ENCODE peak calls at places on chromosomes 11 and 22, in seven cellular contexts. I, R, Q, V, M, X and Y are unnamed samples.

GRCh38 chr11:35210886-35211546 is 72.0 kb downstream of the CD44 start:
- DNase-seq in Q (no peak), I (no peak), V (no peak), M (no peak), R (no peak), X (no peak), Y (no peak)

GRCh38 chr22:30335236-30335635 is 8.5 kb upstream of the TBC1D10A start:
- DNase-seq in M (no peak), X (no peak), R (no peak), I (no peak), Q (no peak), V (no peak), Y (no peak)

GRCh38 chr11:14054708-14055107 is 92.2 kb downstream of the SPON1 start:
- DNase-seq in I (peak; percentile 32), V (no peak), Q (no peak), M (no peak), X (no peak), R (no peak), Y (no peak)

GRCh38 chr11:111819161-111820058 is 52.0 kb downstream of the ALG9 start:
- DNase-seq in Q (no peak), M (peak; percentile 34), I (peak; percentile 13), R (peak; percentile 65), X (no peak), V (peak; percentile 32), Y (peak; percentile 72)

GRCh38 chr11:132886335-132886734 is 646.0 kb downstream of the OPCML start:
- DNase-seq in Q (no peak), I (peak; percentile 57), M (no peak), R (peak; percentile 76), V (no peak), X (no peak), Y (no peak)

GRCh38 chr11:110373061-110373702 is 56.6 kb upstream of the FDX1 start:
- DNase-seq in R (no peak), I (no peak), Q (no peak), M (no peak), V (no peak), X (no peak), Y (no peak)

GRCh38 chr11:115911656-115912055 is 407.4 kb upstream of the CADM1 start:
- DNase-seq in M (no peak), I (no peak), Q (no peak), V (no peak), X (no peak), R (no peak), Y (no peak)

GRCh38 chr11:125679397-125679796 is 1.2 kb downstream of the ACRV1 start:
- DNase-seq in R (no peak), Q (no peak), X (no peak), M (no peak), I (no peak), V (no peak), Y (no peak)

GRCh38 chr11:119460582-119460981 is 37.6 kb upstream of the THY1 start:
- DNase-seq in R (peak; percentile 59), X (no peak), V (no peak), Q (peak; percentile 76), I (peak; percentile 63), M (no peak), Y (peak; percentile 88)

GRCh38 chr11:44851496-44851895 is 99.2 kb downstream of the TP53I11 start:
- DNase-seq in M (no peak), Q (no peak), I (no peak), R (no peak), X (no peak), V (no peak), Y (no peak)

GRCh38 chr11:40597546-40598113 is 861.8 kb downstream of the LRRC4C start:
- DNase-seq in X (no peak), Q (no peak), V (no peak), M (no peak), I (no peak), R (no peak), Y (no peak)

GRCh38 chr11:15412054-15412453 is 297.3 kb downstream of the INSC start:
- DNase-seq in Q (no peak), I (no peak), X (no peak), R (no peak), V (no peak), M (no peak), Y (no peak)